ENCODE peak calls at places on chromosomes 7 and 10, in nine cellular contexts. Z is RPMI8226; D is stimulated activated CD4-positive, alpha-beta T cell treated with anti-CD3 and anti-CD28 coated beads, TNF-alpha, amount 100 ng/mL, for 4 hours; M is RPMI7951; V is M059J; I is effector CD8-positive, alpha-beta T cell; C is T follicular helper cell; K is anterior cingulate cortex; Q is PC-3. R is an unnamed sample.

GRCh38 chr7:158750702-158751101 is 46.1 kb upstream of the NCAPG2 start:
- DNase-seq in Z (no peak), D (no peak), M (no peak), V (no peak), I (no peak), C (no peak), K (no peak), Q (no peak), R (no peak)

GRCh38 chr7:112182749-112183148 is 23.4 kb downstream of the DOCK4 start:
- DNase-seq in Z (no peak), D (no peak), M (peak; percentile 6), V (no peak), I (no peak), C (no peak), K (no peak), Q (no peak), R (no peak)

GRCh38 chr7:94655884-94656657 is at the start of gene SGCE:
- DNase-seq in Z (peak; percentile 85), D (no peak), M (peak; percentile 79), V (peak; percentile 79), I (peak; percentile 8), C (peak; percentile 16), K (peak; percentile 77), Q (peak; percentile 82), R (no peak)

GRCh38 chr7:131188367-131189339 is 139.0 kb upstream of the MKLN1 start:
- DNase-seq in Z (peak; percentile 18), D (peak; percentile 24), M (peak; percentile 99), V (peak; percentile 99), I (no peak), C (peak; percentile 30), K (no peak), Q (peak; percentile 96), R (no peak)

GRCh38 chr7:140209866-140210609 is 33.3 kb upstream of the KDM7A start:
- DNase-seq in Z (peak; percentile 97), D (no peak), M (no peak), V (no peak), I (no peak), C (no peak), K (no peak), Q (no peak), R (no peak)

GRCh38 chr10:60718891-60719290 is 59.4 kb upstream of the CDK1 start:
- DNase-seq in Z (no peak), D (no peak), M (no peak), V (peak; percentile 39), I (no peak), C (no peak), K (no peak), Q (peak; percentile 82), R (no peak)

GRCh38 chr7:11294965-11295364 is 321.3 kb downstream of the PHF14 start:
- DNase-seq in Z (no peak), D (no peak), M (no peak), V (no peak), I (no peak), C (no peak), K (no peak), Q (peak; percentile 32), R (no peak)

GRCh38 chr10:133390597-133391248 is 3.2 kb upstream of the MTG1 start:
- DNase-seq in Z (no peak), D (no peak), M (no peak), V (no peak), I (no peak), C (no peak), K (no peak), Q (no peak), R (no peak)

GRCh38 chr10:132829403-132829802 is 43.5 kb upstream of the NKX6-2 start:
- DNase-seq in Z (no peak), D (no peak), M (no peak), V (no peak), I (no peak), C (no peak), K (no peak), Q (no peak), R (no peak)

GRCh38 chr7:126696236-126696635 is 556.5 kb downstream of the GRM8 start:
- DNase-seq in Z (no peak), D (no peak), M (no peak), V (no peak), I (no peak), C (no peak), K (no peak), Q (no peak), R (no peak)

GRCh38 chr7:100655908-100656674 is at the start of gene ACTL6B:
- DNase-seq in Z (peak; percentile 67), D (no peak), M (peak; percentile 57), V (peak; percentile 43), I (peak; percentile 13), C (no peak), K (peak; percentile 59), Q (no peak), R (no peak)

GRCh38 chr7:110347091-110347490 is 743.8 kb upstream of the LRRN3 start:
- DNase-seq in Z (no peak), D (no peak), M (no peak), V (no peak), I (no peak), C (no peak), K (no peak), Q (no peak), R (no peak)

GRCh38 chr7:83655951-83656556 is 7.1 kb upstream of the SEMA3E start:
- DNase-seq in Z (peak; percentile 36), D (no peak), M (peak; percentile 4), V (peak; percentile 31), I (no peak), C (no peak), K (no peak), Q (peak; percentile 67), R (no peak)

GRCh38 chr7:29063231-29063630 is 83.1 kb downstream of the CPVL start:
- DNase-seq in Z (no peak), D (no peak), M (no peak), V (no peak), I (no peak), C (no peak), K (no peak), Q (no peak), R (no peak)

GRCh38 chr7:152887779-152888178 is 128.2 kb downstream of the ACTR3B start:
- DNase-seq in Z (no peak), D (no peak), M (no peak), V (no peak), I (no peak), C (no peak), K (no peak), Q (no peak), R (no peak)

GRCh38 chr7:141097430-141097829 is 23.6 kb downstream of the TMEM178B start:
- DNase-seq in Z (peak; percentile 61), D (no peak), M (peak; percentile 34), V (peak; percentile 46), I (no peak), C (no peak), K (no peak), Q (peak; percentile 36), R (no peak)

GRCh38 chr10:30353851-30354250 is 4.8 kb upstream of the MTPAP start:
- DNase-seq in Z (no peak), D (no peak), M (peak; percentile 44), V (peak; percentile 75), I (no peak), C (no peak), K (no peak), Q (peak; percentile 72), R (no peak)

GRCh38 chr7:45973725-45974532 is 52.9 kb upstream of the IGFBP3 start:
- DNase-seq in Z (no peak), D (no peak), M (peak; percentile 82), V (peak; percentile 66), I (no peak), C (no peak), K (peak; percentile 24), Q (peak; percentile 49), R (no peak)

GRCh38 chr10:79502561-79503309 is 9.6 kb upstream of the EIF5AL1 start:
- DNase-seq in Z (peak; percentile 18), D (no peak), M (no peak), V (no peak), I (no peak), C (no peak), K (no peak), Q (peak; percentile 96), R (no peak)

GRCh38 chr10:26859241-26860025 is 1.3 kb downstream of the ABI1 start:
- DNase-seq in Z (no peak), D (no peak), M (no peak), V (no peak), I (no peak), C (no peak), K (no peak), Q (no peak), R (no peak)